ENCODE peak calls at places on chromosomes 3 and 15, in seven cellular contexts. N is activated CD8-positive, alpha-beta T cell treated with anti-CD3 and anti-CD28 coated beads for 36 hours; I is endothelial cell of umbilical vein; X is fibroblast of mammary gland; F is fibroblast of lung; J is BJ; C is neural crest cell. O is an unnamed sample.

GRCh38 chr3:71029770-71030169 is 553.8 kb downstream of the FOXP1 start:
- DNase-seq in N (no peak), I (no peak), X (no peak), F (no peak), J (no peak), C (no peak), O (no peak)

GRCh38 chr3:111070772-111071256 is 802 bp upstream of the NECTIN3 start:
- DNase-seq in N (peak), I (no peak), X (no peak), F (no peak), J (no peak), C (no peak), O (peak)

GRCh38 chr15:88932271-88932874 is 19.2 kb upstream of the MFGE8 start:
- DNase-seq in N (no peak), I (no peak), X (peak), F (peak), J (no peak), C (no peak), O (no peak)

GRCh38 chr3:58322793-58323192 is 9.9 kb upstream of the PXK start:
- DNase-seq in N (no peak), I (no peak), X (peak), F (no peak), J (no peak), C (no peak), O (no peak)

GRCh38 chr3:147356909-147357733 is 49.2 kb downstream of the ZIC4 start:
- DNase-seq in N (no peak), I (no peak), X (peak), F (no peak), J (no peak), C (peak), O (no peak)

GRCh38 chr3:100971776-100972175 is 21.4 kb downstream of the ABI3BP start:
- DNase-seq in N (no peak), I (no peak), X (no peak), F (no peak), J (no peak), C (no peak), O (no peak)

GRCh38 chr3:42703695-42704025 is 1.1 kb upstream of the HHATL start:
- DNase-seq in N (no peak), I (no peak), X (no peak), F (no peak), J (no peak), C (no peak), O (no peak)

GRCh38 chr3:17908399-17909191 is 166.2 kb upstream of the TBC1D5 start:
- DNase-seq in N (no peak), I (no peak), X (no peak), F (no peak), J (no peak), C (no peak), O (no peak)

GRCh38 chr3:126846316-126846715 is 136.6 kb upstream of the PLXNA1 start:
- DNase-seq in N (no peak), I (no peak), X (peak), F (peak), J (no peak), C (no peak), O (no peak)

GRCh38 chr15:31477851-31478250 is 151.2 kb downstream of the KLF13 start:
- DNase-seq in N (no peak), I (no peak), X (no peak), F (no peak), J (no peak), C (no peak), O (no peak)

GRCh38 chr3:53525765-53526761 is 31.7 kb downstream of the CACNA1D start:
- DNase-seq in N (no peak), I (no peak), X (peak), F (peak), J (no peak), C (no peak), O (no peak)

DNA sequence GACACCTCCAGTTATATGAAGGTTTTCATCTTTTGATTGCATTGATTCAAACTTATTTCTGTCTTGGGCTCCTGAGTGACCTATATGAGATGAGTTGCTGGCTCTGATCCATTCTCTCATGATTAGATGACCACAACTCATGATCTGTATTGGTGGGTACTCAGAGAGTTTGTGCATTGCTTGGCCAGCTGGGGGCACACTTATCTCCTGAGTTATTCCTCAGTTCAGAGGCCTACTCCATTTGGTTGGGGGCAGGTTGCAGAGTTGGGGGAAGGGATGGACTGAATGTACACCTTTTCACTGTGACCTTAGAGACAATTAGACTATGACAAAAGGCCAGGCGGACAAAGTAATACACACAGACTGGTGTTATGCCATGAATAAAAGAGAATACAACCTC is 166.2 kb upstream of the SEMA6D start:
- DNase-seq in N (no peak), I (peak), X (peak), F (no peak), J (no peak), C (no peak), O (no peak)
- TF ChIP-seq CTCF in N (no peak), I (peak), X (no peak), F (no peak), J (no peak), C (no peak), O (no peak)

DNA sequence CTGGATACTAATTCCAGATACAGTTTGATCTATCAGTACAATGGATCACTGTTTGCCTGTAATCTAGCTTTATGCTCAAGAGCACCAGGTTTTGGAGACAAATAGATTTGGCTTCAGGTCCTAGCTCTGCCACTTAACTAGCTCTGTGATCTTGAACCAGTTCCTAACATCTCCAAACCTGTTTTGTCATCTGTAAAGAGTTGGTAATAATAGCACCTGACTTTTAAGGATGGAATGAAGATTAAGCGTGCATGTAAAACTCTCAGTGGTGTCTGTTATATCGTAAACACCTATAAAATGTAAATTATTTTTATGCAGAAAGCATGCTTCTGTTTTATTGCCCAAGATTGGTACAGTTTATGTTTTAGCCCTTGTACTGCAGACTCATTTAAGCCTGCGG is 36.5 kb downstream of the ZFAND6 start:
- DNase-seq in N (no peak), I (no peak), X (no peak), F (no peak), J (no peak), C (no peak), O (no peak)
- TF ChIP-seq CTCF in N (no peak), I (no peak), X (no peak), F (no peak), J (no peak), C (no peak), O (no peak)

DNA sequence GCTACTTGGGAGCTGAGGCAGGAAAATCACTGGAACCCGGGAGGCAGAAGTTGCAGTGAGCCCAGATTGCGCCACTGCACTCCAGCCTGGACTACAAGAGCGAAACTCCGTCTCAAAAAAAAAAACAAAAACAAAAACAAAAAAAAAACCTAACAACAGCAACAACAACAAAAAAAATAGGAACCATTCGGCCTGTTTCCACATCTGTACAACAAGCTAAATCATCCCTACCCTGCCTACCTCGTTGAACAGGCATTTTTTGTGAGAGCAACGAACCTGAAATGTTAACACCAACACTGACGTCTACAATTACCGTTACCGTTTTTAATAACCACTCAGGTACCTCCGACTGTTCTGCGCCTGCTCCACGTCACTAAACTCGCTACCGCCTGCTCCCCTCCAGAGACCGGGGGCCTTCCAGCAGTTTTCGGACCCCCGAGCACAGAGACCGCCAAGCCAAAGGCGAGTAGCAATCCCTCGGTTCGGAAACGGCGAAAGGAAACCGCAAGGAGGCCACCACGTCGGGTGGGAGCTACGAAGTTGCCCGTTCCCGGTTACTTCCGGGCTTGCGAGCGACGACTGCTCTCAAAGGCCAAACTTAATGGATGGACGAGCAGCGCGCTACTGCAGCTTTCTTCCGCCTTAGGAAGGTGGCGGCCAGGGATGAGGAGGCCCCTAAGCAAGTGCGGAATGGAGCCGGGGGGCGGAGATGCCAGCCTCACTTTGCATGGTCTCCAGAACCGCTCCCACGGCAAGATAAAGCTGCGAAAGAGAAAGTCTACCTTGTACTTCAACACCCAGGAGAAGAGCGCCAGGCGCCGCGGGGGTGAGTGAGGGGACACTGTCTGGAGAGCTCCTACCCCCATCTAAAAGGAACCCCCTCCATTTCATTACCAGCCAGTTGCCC is at the start of the genes PIGB and PIGBOS1:
- DNase-seq in N (peak), I (peak), X (peak), F (peak), J (peak), C (peak), O (peak)
- TF ChIP-seq CTCF in N (no peak), I (no peak), X (no peak), F (peak), J (peak), C (peak), O (no peak)

GRCh38 chr3:109385442-109386318 is 48.3 kb upstream of the DPPA4 start:
- DNase-seq in N (no peak), I (no peak), X (no peak), F (no peak), J (no peak), C (no peak), O (no peak)
- TF ChIP-seq CTCF in N (no peak), I (no peak), X (no peak), F (no peak), J (no peak), C (no peak), O (no peak)

GRCh38 chr15:42796955-42797779 is 60.2 kb upstream of the CDAN1 start:
- DNase-seq in N (no peak), I (peak), X (peak), F (no peak), J (no peak), C (no peak), O (no peak)
- TF ChIP-seq CTCF in N (no peak), I (no peak), X (no peak), F (no peak), J (no peak), C (peak), O (no peak)

GRCh38 chr3:186790261-186790981 is 7.0 kb downstream of the EIF4A2 start:
- DNase-seq in N (peak), I (peak), X (peak), F (peak), J (no peak), C (no peak), O (no peak)
- TF ChIP-seq CTCF in N (no peak), I (peak), X (peak), F (peak), J (no peak), C (no peak), O (no peak)

GRCh38 chr15:65077981-65078352 is 1.4 kb downstream of the KBTBD13 start:
- DNase-seq in N (peak), I (peak), X (peak), F (peak), J (no peak), C (peak), O (peak)
- TF ChIP-seq CTCF in N (peak), I (peak), X (peak), F (peak), J (peak), C (peak), O (peak)

DNA sequence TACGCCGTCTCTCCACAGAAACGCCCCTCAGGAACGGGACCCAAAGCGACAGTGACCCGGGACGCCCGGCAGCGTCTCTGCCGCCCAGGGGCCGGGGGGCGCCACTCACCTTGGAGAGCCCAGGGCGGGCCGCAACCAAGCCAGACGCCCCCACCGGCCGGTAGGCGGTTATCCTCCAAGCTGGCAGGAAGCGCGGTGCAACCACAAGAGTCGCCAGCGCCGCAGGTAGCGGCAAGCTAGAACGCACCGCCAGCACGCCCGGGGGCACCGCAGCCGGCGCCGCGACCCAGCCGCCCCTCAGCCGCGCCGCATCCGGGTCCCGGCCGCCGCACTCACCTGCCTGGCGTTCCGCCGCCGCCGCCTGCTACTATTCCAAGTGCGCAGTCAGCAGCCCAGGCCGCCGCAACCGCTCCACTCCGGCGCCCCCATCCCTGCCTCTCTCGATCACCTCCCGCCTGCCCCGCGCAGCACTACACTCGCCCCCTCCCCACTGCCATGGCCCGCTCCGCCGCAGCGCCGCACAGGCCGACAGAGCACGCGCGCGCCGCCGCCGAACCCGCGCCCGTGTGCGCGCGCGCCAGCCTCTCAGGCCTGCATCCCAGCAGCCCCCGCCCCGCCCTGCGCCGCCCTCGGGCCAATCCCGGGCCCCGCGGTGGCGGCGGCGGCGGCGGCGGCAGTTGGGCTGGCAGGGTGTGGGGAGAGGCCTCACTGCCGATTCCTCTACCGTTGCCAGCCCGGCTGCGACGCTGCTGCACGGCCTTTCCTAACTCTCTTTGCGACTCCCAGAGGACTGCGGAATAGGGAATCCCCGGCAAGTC is at the start of gene PIK3CB:
- DNase-seq in N (peak), I (peak), X (peak), F (peak), J (peak), C (peak), O (peak)
- TF ChIP-seq CTCF in N (peak), I (peak), X (no peak), F (peak), J (peak), C (peak), O (peak)